ENCODE peak calls at places on chromosomes 2 and 18, in nine cellular contexts. Y is GM23248, F is neural progenitor cell, J is PC-9, N is Karpas-422, S is fibroblast of lung, Q is K562, O is HCT116, U is endothelial cell of umbilical vein. B is an unnamed sample.

GRCh38 chr18:68177807-68178702 is 536.9 kb downstream of the TMX3 start:
- DNase-seq in N (no peak), O (no peak), Y (peak; percentile 94), Q (no peak), S (peak; percentile 99), J (peak; percentile 45), F (no peak), U (peak; percentile 85), B (peak; percentile 49)

GRCh38 chr2:182642328-182642727 is 73.7 kb upstream of the DNAJC10 start:
- DNase-seq in U (peak; percentile 56), Q (no peak), J (peak; percentile 37), O (peak; percentile 63), Y (peak; percentile 50), F (peak; percentile 38), S (peak; percentile 61), N (peak; percentile 90), B (peak; percentile 82)

GRCh38 chr2:111705711-111706323 is 178.2 kb downstream of the ANAPC1 start:
- DNase-seq in F (peak; percentile 90), N (no peak), S (peak; percentile 97), O (peak; percentile 86), Y (peak; percentile 75), U (peak; percentile 82), J (peak; percentile 82), Q (no peak), B (no peak)

GRCh38 chr18:26771524-26771923 is 94.0 kb downstream of the AQP4 start:
- DNase-seq in Y (peak; percentile 44), U (no peak), F (peak; percentile 47), Q (no peak), O (no peak), N (no peak), S (no peak), J (no peak), B (no peak)

GRCh38 chr2:13770279-13770678 is 862.2 kb upstream of the LRATD1 start:
- DNase-seq in Y (no peak), F (no peak), U (no peak), J (no peak), O (no peak), S (no peak), Q (no peak), N (no peak), B (no peak)

GRCh38 chr2:46015671-46016070 is 281.5 kb upstream of the EPAS1 start:
- DNase-seq in S (no peak), Y (no peak), F (no peak), O (no peak), U (peak; percentile 9), Q (no peak), N (no peak), J (no peak), B (no peak)

GRCh38 chr2:104658149-104658839 is 195.6 kb upstream of the POU3F3 start:
- DNase-seq in S (no peak), O (no peak), U (no peak), F (peak; percentile 66), N (no peak), Q (no peak), Y (peak; percentile 14), J (no peak), B (peak; percentile 79)

GRCh38 chr2:51812138-51812866 is 780.4 kb upstream of the NRXN1 start:
- DNase-seq in O (peak; percentile 1), J (no peak), S (peak; percentile 39), F (no peak), Y (peak; percentile 76), N (no peak), U (peak; percentile 30), Q (no peak), B (no peak)

GRCh38 chr2:207770602-207771404 is 1.1 kb upstream of the FZD5 start:
- DNase-seq in S (no peak), U (peak; percentile 7), Y (peak; percentile 49), Q (no peak), J (no peak), F (peak; percentile 66), O (no peak), N (peak; percentile 51), B (no peak)

GRCh38 chr18:35511428-35511827 is 13.7 kb upstream of the INO80C start:
- DNase-seq in N (no peak), O (no peak), U (no peak), Q (no peak), Y (no peak), J (no peak), S (no peak), F (no peak), B (no peak)

GRCh38 chr18:58177886-58178470 is 134.0 kb downstream of the NEDD4L start:
- DNase-seq in O (no peak), S (peak; percentile 39), J (no peak), U (no peak), F (no peak), Y (no peak), N (no peak), Q (no peak), B (no peak)

GRCh38 chr2:65114921-65115320 is 15.0 kb downstream of the RAB1A start:
- DNase-seq in O (no peak), J (no peak), Y (no peak), N (no peak), U (no peak), F (no peak), S (no peak), Q (no peak), B (no peak)
- H4K20me1 ChIP-seq in O (peaks cover 24% of the 10 kb centered on the region), J (peaks cover 99% of the 10 kb centered on the region), Y (peaks cover 85% of the 10 kb centered on the region), N (peaks cover 46% of the 10 kb centered on the region), U (peaks cover 45% of the 10 kb centered on the region), F (peaks cover 75% of the 10 kb centered on the region), S (peaks cover 24% of the 10 kb centered on the region), Q (peaks cover 9% of the 10 kb centered on the region), B (peaks cover 91% of the 10 kb centered on the region)

GRCh38 chr2:217918220-217919024 is 84.4 kb downstream of the TNS1 start:
- DNase-seq in N (peak; percentile 64), U (no peak), F (peak; percentile 55), J (no peak), O (no peak), Q (peak; percentile 26), Y (peak; percentile 57), S (peak; percentile 67), B (peak; percentile 76)
- H4K20me1 ChIP-seq in N (no peaks in the 10 kb centered on the region), U (no peaks in the 10 kb centered on the region), F (no peaks in the 10 kb centered on the region), J (no peaks in the 10 kb centered on the region), O (no peaks in the 10 kb centered on the region), Q (peaks cover 6% of the 10 kb centered on the region), Y (no peaks in the 10 kb centered on the region), S (no peaks in the 10 kb centered on the region), B (peaks cover 14% of the 10 kb centered on the region)

GRCh38 chr2:120448427-120448826 is 102.5 kb downstream of the INHBB start:
- DNase-seq in U (no peak), F (no peak), S (no peak), Q (no peak), N (no peak), J (no peak), O (no peak), Y (no peak), B (no peak)
- H4K20me1 ChIP-seq in U (no peaks in the 10 kb centered on the region), F (no peaks in the 10 kb centered on the region), S (no peaks in the 10 kb centered on the region), Q (no peaks in the 10 kb centered on the region), N (no peaks in the 10 kb centered on the region), J (no peaks in the 10 kb centered on the region), O (no peaks in the 10 kb centered on the region), Y (no peaks in the 10 kb centered on the region), B (no peaks in the 10 kb centered on the region)

GRCh38 chr2:235676536-235676799 is 182.6 kb downstream of the AGAP1 start:
- DNase-seq in J (no peak), S (no peak), Y (peak; percentile 15), N (no peak), Q (no peak), F (no peak), O (no peak), U (no peak), B (no peak)

GRCh38 chr2:235674812-235675211 is 181.0 kb downstream of the AGAP1 start:
- DNase-seq in U (no peak), S (no peak), Q (no peak), Y (no peak), F (no peak), J (no peak), N (no peak), O (no peak), B (no peak)

GRCh38 chr2:235672720-235673119 is 178.9 kb downstream of the AGAP1 start:
- DNase-seq in N (no peak), Y (no peak), F (no peak), J (no peak), U (no peak), S (peak; percentile 30), Q (no peak), O (no peak), B (no peak)

GRCh38 chr2:235675678-235676535 is 182.1 kb downstream of the AGAP1 start:
- DNase-seq in S (no peak), F (no peak), J (no peak), Y (peak; percentile 68), Q (no peak), N (no peak), O (no peak), U (no peak), B (peak; percentile 97)

DNA sequence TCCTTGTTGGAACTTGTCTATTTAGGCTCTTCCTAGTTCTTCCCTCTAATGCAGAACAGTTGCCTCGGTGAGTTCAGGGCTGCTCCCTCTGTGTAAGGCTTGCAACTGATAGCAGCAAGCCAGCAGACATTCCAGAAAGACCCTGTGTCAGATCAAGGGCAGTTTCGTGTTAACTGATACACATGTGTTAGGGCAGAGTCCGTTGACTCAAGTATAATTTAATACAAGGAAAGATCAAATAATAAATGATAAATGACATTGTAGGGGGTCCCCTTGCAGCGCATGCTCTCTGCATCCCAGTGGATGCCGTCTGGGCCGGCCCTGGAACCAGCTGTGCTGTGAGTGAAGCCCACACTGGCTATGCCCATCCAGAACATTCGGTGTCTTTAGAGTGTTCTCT is 180.3 kb downstream of the AGAP1 start:
- DNase-seq in J (no peak), O (no peak), S (no peak), Q (no peak), N (no peak), F (no peak), Y (no peak), U (no peak), B (no peak)
- H4K20me1 ChIP-seq in J (peaks cover 43% of the 10 kb centered on the region), O (peaks cover 11% of the 10 kb centered on the region), S (no peaks in the 10 kb centered on the region), Q (peaks cover 14% of the 10 kb centered on the region), N (no peaks in the 10 kb centered on the region), F (peaks cover 92% of the 10 kb centered on the region), Y (peaks cover 12% of the 10 kb centered on the region), U (no peaks in the 10 kb centered on the region), B (peaks cover 75% of the 10 kb centered on the region)

GRCh38 chr18:59971871-59972270 is 72.1 kb downstream of the PMAIP1 start:
- DNase-seq in S (no peak), Y (no peak), O (no peak), Q (no peak), U (no peak), F (no peak), J (no peak), N (no peak), B (no peak)
- H4K20me1 ChIP-seq in S (no peaks in the 10 kb centered on the region), Y (no peaks in the 10 kb centered on the region), O (no peaks in the 10 kb centered on the region), Q (no peaks in the 10 kb centered on the region), U (no peaks in the 10 kb centered on the region), F (no peaks in the 10 kb centered on the region), J (no peaks in the 10 kb centered on the region), N (no peaks in the 10 kb centered on the region), B (no peaks in the 10 kb centered on the region)

GRCh38 chr2:240577281-240578109 is 9.0 kb upstream of the CAPN10 start:
- DNase-seq in Y (no peak), S (no peak), Q (no peak), J (no peak), F (no peak), O (no peak), U (no peak), N (no peak), B (no peak)
- H4K20me1 ChIP-seq in Y (no peaks in the 10 kb centered on the region), S (no peaks in the 10 kb centered on the region), Q (no peaks in the 10 kb centered on the region), J (peaks cover 78% of the 10 kb centered on the region), F (peaks cover 40% of the 10 kb centered on the region), O (no peaks in the 10 kb centered on the region), U (no peaks in the 10 kb centered on the region), N (peaks cover 18% of the 10 kb centered on the region), B (peaks cover 31% of the 10 kb centered on the region)

GRCh38 chr2:190655570-190655969 is 6.7 kb downstream of the NAB1 start:
- DNase-seq in N (no peak), O (no peak), J (no peak), Y (no peak), S (no peak), F (no peak), U (no peak), Q (no peak), B (no peak)
- H4K20me1 ChIP-seq in N (no peaks in the 10 kb centered on the region), O (peaks cover 7% of the 10 kb centered on the region), J (no peaks in the 10 kb centered on the region), Y (no peaks in the 10 kb centered on the region), S (peaks cover 2% of the 10 kb centered on the region), F (peaks cover 65% of the 10 kb centered on the region), U (peaks cover 3% of the 10 kb centered on the region), Q (peaks cover 3% of the 10 kb centered on the region), B (peaks cover 24% of the 10 kb centered on the region)